ENCODE peak calls at places on chromosomes 12 and 14, in four cellular contexts. One of them, this sample, is unnamed.

GRCh38 chr12:26318661-26319068 is 123.3 kb downstream of the SSPN start:
- DNase-seq in GM12878: no peak
- DNase-seq in K562: peak; percentile 32
- DNase-seq in IMR-90: peak; percentile 89
- DNase-seq in this sample: no peak

GRCh38 chr14:77128414-77128891 is 13.1 kb downstream of the ZDHHC22 start:
- DNase-seq in IMR-90: no peak
- DNase-seq in K562: no peak
- DNase-seq in GM12878: no peak
- DNase-seq in this sample: no peak

GRCh38 chr14:72893636-72894322 is at the start of gene DPF3:
- DNase-seq in K562: peak; percentile 95
- DNase-seq in IMR-90: peak; percentile 96
- DNase-seq in GM12878: peak; percentile 75
- DNase-seq in this sample: peak; percentile 90

GRCh38 chr12:20549115-20549719 is 145.9 kb upstream of the SLCO1C1 start:
- DNase-seq in K562: no peak
- DNase-seq in GM12878: no peak
- DNase-seq in IMR-90: peak; percentile 56
- DNase-seq in this sample: peak; percentile 73

GRCh38 chr12:79451988-79452387 is 238.8 kb downstream of the PAWR start:
- DNase-seq in K562: no peak
- DNase-seq in GM12878: no peak
- DNase-seq in IMR-90: peak; percentile 88
- DNase-seq in this sample: no peak

GRCh38 chr12:88291498-88292131 is 149.5 kb downstream of the TMTC3 start:
- DNase-seq in IMR-90: no peak
- DNase-seq in GM12878: no peak
- DNase-seq in K562: no peak
- DNase-seq in this sample: peak; percentile 12

GRCh38 chr12:113808095-113808951 is 157.8 kb downstream of the RBM19 start:
- DNase-seq in K562: peak; percentile 83
- DNase-seq in IMR-90: peak; percentile 22
- DNase-seq in GM12878: no peak
- DNase-seq in this sample: no peak

GRCh38 chr12:76810690-76811434 is 46.9 kb downstream of the ZDHHC17 start:
- DNase-seq in K562: no peak
- DNase-seq in IMR-90: no peak
- DNase-seq in GM12878: no peak
- DNase-seq in this sample: no peak

GRCh38 chr12:107929436-107929835 is 154.9 kb downstream of the ASCL4 start:
- DNase-seq in GM12878: no peak
- DNase-seq in K562: peak; percentile 34
- DNase-seq in IMR-90: peak; percentile 10
- DNase-seq in this sample: peak; percentile 80

GRCh38 chr12:128853321-128854197 is at the start of gene GLT1D1:
- DNase-seq in IMR-90: no peak
- DNase-seq in K562: no peak
- DNase-seq in GM12878: no peak
- DNase-seq in this sample: no peak

GRCh38 chr14:59769586-59769985 is 101.0 kb downstream of the RTN1 start:
- DNase-seq in GM12878: no peak
- DNase-seq in IMR-90: no peak
- DNase-seq in K562: no peak
- DNase-seq in this sample: no peak

GRCh38 chr12:67358686-67359374 is 89.7 kb downstream of the CAND1 start:
- DNase-seq in K562: no peak
- DNase-seq in IMR-90: peak; percentile 83
- DNase-seq in GM12878: no peak
- DNase-seq in this sample: no peak

GRCh38 chr12:106126441-106127288 is 12.1 kb downstream of the NUAK1 start:
- DNase-seq in GM12878: no peak
- DNase-seq in IMR-90: peak; percentile 80
- DNase-seq in K562: no peak
- DNase-seq in this sample: peak; percentile 96

GRCh38 chr14:40983604-40984003 is 623.1 kb upstream of the LRFN5 start:
- DNase-seq in IMR-90: peak; percentile 0
- DNase-seq in GM12878: no peak
- DNase-seq in K562: no peak
- DNase-seq in this sample: no peak

GRCh38 chr12:58575281-58575680 is 345.0 kb downstream of the LRIG3 start:
- DNase-seq in IMR-90: peak; percentile 94
- DNase-seq in K562: no peak
- DNase-seq in GM12878: no peak
- DNase-seq in this sample: no peak

GRCh38 chr14:81275995-81276698 is 55.4 kb upstream of the GTF2A1 start:
- DNase-seq in IMR-90: no peak
- DNase-seq in K562: no peak
- DNase-seq in GM12878: no peak
- DNase-seq in this sample: no peak

GRCh38 chr12:29148958-29149690 is at the start of gene FAR2:
- DNase-seq in IMR-90: no peak
- DNase-seq in K562: peak; percentile 69
- DNase-seq in GM12878: no peak
- DNase-seq in this sample: peak; percentile 16

GRCh38 chr14:51719970-51720369 is 68.3 kb downstream of the FRMD6 start:
- DNase-seq in IMR-90: no peak
- DNase-seq in GM12878: no peak
- DNase-seq in K562: no peak
- DNase-seq in this sample: no peak

GRCh38 chr12:75862692-75863471 is 168.7 kb downstream of the PHLDA1 start:
- DNase-seq in K562: no peak
- DNase-seq in IMR-90: peak; percentile 86
- DNase-seq in GM12878: no peak
- DNase-seq in this sample: peak; percentile 90

GRCh38 chr12:54993181-54993835 is 8.7 kb upstream of the TESPA1 start:
- DNase-seq in GM12878: no peak
- DNase-seq in K562: peak; percentile 67
- DNase-seq in IMR-90: peak; percentile 60
- DNase-seq in this sample: peak; percentile 75

GRCh38 chr12:89051065-89051677 is 301.1 kb downstream of the DUSP6 start:
- DNase-seq in K562: peak; percentile 49
- DNase-seq in IMR-90: peak; percentile 78
- DNase-seq in GM12878: no peak
- DNase-seq in this sample: peak; percentile 51

GRCh38 chr12:674272-674781 is 11.1 kb upstream of the NINJ2 start:
- DNase-seq in IMR-90: peak; percentile 16
- DNase-seq in K562: no peak
- DNase-seq in GM12878: peak; percentile 100
- DNase-seq in this sample: no peak

GRCh38 chr14:91415794-91416743 is 1.6 kb downstream of the CCDC88C start:
- DNase-seq in GM12878: peak; percentile 88
- DNase-seq in IMR-90: no peak
- DNase-seq in K562: no peak
- DNase-seq in this sample: no peak

GRCh38 chr12:122437656-122438121 is 15.2 kb upstream of the CLIP1 start:
- DNase-seq in K562: no peak
- DNase-seq in IMR-90: peak; percentile 84
- DNase-seq in GM12878: no peak
- DNase-seq in this sample: no peak

GRCh38 chr12:64976131-64976530 is 145.0 kb downstream of the WIF1 start:
- DNase-seq in K562: no peak
- DNase-seq in GM12878: peak; percentile 40
- DNase-seq in IMR-90: no peak
- DNase-seq in this sample: no peak

GRCh38 chr14:83828406-83828805 is 1701.5 kb upstream of the FLRT2 start:
- DNase-seq in IMR-90: peak; percentile 55
- DNase-seq in K562: no peak
- DNase-seq in GM12878: no peak
- DNase-seq in this sample: no peak

GRCh38 chr12:4307593-4308333 is 13.2 kb upstream of the TIGAR start:
- DNase-seq in GM12878: no peak
- DNase-seq in K562: no peak
- DNase-seq in IMR-90: peak; percentile 79
- DNase-seq in this sample: peak; percentile 93

GRCh38 chr12:50066402-50066801 is 9.0 kb downstream of the ASIC1 start:
- DNase-seq in K562: no peak
- DNase-seq in GM12878: no peak
- DNase-seq in IMR-90: peak; percentile 90
- DNase-seq in this sample: no peak

GRCh38 chr12:86137936-86138335 is 118.3 kb downstream of the MGAT4C start:
- DNase-seq in K562: no peak
- DNase-seq in GM12878: no peak
- DNase-seq in IMR-90: peak; percentile 73
- DNase-seq in this sample: no peak

GRCh38 chr14:39175445-39176262 is 600 bp downstream of the PNN start:
- DNase-seq in K562: peak; percentile 54
- DNase-seq in IMR-90: peak; percentile 21
- DNase-seq in GM12878: no peak
- DNase-seq in this sample: peak; percentile 38

GRCh38 chr14:104366931-104367810 is 212.4 kb upstream of the C14orf180 start:
- DNase-seq in IMR-90: no peak
- DNase-seq in K562: no peak
- DNase-seq in GM12878: no peak
- DNase-seq in this sample: no peak

GRCh38 chr12:114656906-114657596 is 26.9 kb downstream of the TBX3 start:
- DNase-seq in IMR-90: no peak
- DNase-seq in K562: no peak
- DNase-seq in GM12878: no peak
- DNase-seq in this sample: no peak

GRCh38 chr12:76762556-76762955 is 1.4 kb upstream of the ZDHHC17 start:
- DNase-seq in IMR-90: no peak
- DNase-seq in K562: no peak
- DNase-seq in GM12878: no peak
- DNase-seq in this sample: no peak

GRCh38 chr14:20486700-20487401 is 17.6 kb downstream of the PNP start:
- DNase-seq in GM12878: no peak
- DNase-seq in K562: no peak
- DNase-seq in IMR-90: no peak
- DNase-seq in this sample: no peak

GRCh38 chr12:108854453-108855283 is 2.7 kb downstream of the SSH1 start:
- DNase-seq in IMR-90: peak; percentile 100
- DNase-seq in K562: no peak
- DNase-seq in GM12878: peak; percentile 83
- DNase-seq in this sample: peak; percentile 96

GRCh38 chr14:57136669-57137068 is 132.0 kb downstream of the EXOC5 start:
- DNase-seq in K562: no peak
- DNase-seq in GM12878: no peak
- DNase-seq in IMR-90: no peak
- DNase-seq in this sample: no peak

GRCh38 chr12:11482955-11483354 is 87.6 kb upstream of the PRB2 start:
- DNase-seq in GM12878: no peak
- DNase-seq in K562: no peak
- DNase-seq in IMR-90: peak; percentile 37
- DNase-seq in this sample: no peak

DNA sequence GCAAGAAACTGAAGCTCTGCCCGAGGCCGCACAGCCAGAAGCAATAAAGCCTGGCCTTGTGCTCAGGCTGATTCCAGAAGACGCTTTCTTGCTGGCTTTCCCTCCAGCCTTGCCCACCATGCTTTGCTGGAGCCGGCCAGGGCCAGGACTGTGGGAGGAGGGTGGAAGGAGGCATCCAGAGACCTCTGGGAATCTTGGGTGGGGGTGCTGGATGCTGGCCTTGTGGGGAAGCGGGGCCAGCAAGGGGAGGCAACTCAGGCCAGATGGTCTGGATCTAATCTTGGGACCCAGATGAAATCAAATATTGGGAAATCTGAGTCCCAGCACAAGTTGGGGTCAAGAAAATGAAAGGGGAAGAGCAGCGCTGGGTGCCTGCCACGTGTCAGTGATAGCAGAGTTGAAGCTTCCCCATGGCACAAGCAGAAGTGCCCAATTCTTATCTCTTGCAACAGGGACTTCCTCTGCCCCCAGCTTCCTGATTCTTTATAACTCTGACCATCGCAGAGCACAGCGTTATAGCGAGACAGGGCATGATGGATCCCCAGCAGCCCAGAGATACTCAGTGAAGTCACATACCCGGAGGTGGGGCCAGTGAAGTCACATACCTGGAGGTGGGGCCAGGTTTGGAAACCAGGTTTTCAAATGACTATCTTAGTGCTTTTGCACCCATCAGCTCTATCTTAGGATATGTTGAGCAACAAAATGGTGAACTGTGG is 6.4 kb upstream of the RABGGTA start:
- DNase-seq in IMR-90: no peak
- DNase-seq in GM12878: no peak
- DNase-seq in K562: no peak
- DNase-seq in this sample: no peak
- TF ChIP-seq ELK1 in IMR-90: no peak
- TF ChIP-seq ELK1 in GM12878: no peak
- TF ChIP-seq ELK1 in K562: no peak
- TF ChIP-seq ELK1 in this sample: no peak

DNA sequence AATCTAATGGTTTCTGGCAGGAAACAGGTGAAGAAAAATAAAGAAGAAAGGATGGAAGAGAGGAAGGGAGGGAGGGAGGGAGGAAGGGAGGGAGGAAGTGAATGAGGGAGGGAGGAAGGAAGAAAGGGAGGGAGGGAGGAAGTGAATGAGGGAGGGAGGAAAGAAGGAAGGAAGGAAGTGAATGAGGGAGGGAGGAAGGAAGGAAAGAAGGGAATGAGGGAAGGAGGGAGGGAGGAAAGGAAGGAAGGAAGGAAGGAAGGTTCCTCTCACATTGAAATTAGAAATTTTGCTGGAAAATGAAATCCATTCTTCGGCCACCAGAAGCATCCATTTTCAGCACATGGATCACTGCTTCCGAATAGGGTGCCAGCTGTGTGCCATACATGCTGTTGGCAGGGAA is 62.2 kb upstream of the PELI2 start:
- DNase-seq in IMR-90: no peak
- DNase-seq in K562: no peak
- DNase-seq in GM12878: no peak
- DNase-seq in this sample: no peak
- TF ChIP-seq ELK1 in IMR-90: no peak
- TF ChIP-seq ELK1 in K562: no peak
- TF ChIP-seq ELK1 in GM12878: no peak
- TF ChIP-seq ELK1 in this sample: no peak

DNA sequence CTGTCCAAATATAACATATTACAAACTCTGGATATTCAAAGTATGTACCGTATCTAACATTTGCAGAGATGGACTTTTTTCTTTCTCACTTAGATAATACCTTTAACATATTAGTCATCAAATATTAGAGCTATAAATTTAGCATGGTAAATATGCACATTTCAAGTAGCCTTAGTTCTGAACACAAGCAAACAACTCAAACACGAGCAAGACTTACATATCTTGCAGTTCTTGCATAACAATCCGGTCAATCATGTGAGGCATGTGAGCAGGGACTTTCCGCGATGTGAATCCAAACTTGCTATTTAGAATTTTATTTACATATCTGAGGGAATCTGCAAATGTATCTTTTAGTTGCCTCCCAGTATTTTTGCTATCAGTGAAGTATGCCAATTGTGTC is 22.1 kb upstream of the SYCP3 start:
- DNase-seq in GM12878: no peak
- DNase-seq in K562: no peak
- DNase-seq in IMR-90: peak; percentile 79
- DNase-seq in this sample: no peak
- TF ChIP-seq ELK1 in GM12878: no peak
- TF ChIP-seq ELK1 in K562: no peak
- TF ChIP-seq ELK1 in IMR-90: no peak
- TF ChIP-seq ELK1 in this sample: no peak

GRCh38 chr12:56078931-56079728 is 835 bp upstream of the ERBB3 start:
- DNase-seq in IMR-90: peak; percentile 74
- DNase-seq in GM12878: no peak
- DNase-seq in K562: peak; percentile 88
- DNase-seq in this sample: peak; percentile 95
- TF ChIP-seq ELK1 in IMR-90: no peak
- TF ChIP-seq ELK1 in GM12878: no peak
- TF ChIP-seq ELK1 in K562: no peak
- TF ChIP-seq ELK1 in this sample: no peak

GRCh38 chr12:59843260-59843843 is 247.5 kb downstream of the SLC16A7 start:
- DNase-seq in IMR-90: no peak
- DNase-seq in K562: no peak
- DNase-seq in GM12878: no peak
- DNase-seq in this sample: no peak
- TF ChIP-seq ELK1 in IMR-90: no peak
- TF ChIP-seq ELK1 in K562: no peak
- TF ChIP-seq ELK1 in GM12878: no peak
- TF ChIP-seq ELK1 in this sample: no peak